ENCODE peak calls at places on chromosomes 2 and 18, in five cellular contexts. I is neural crest cell, N is lower lobe of right lung, J is choroid plexus epithelial cell, W is heart right ventricle. X is an unnamed sample.

GRCh38 chr18:59460060-59460395 is 101.0 kb upstream of the LMAN1 start:
- DNase-seq in I (no peak), N (no peak), J (peak; percentile 43), W (no peak), X (no peak)

GRCh38 chr18:55856191-55856590 is 268.2 kb upstream of the TCF4 start:
- DNase-seq in I (no peak), N (no peak), J (peak; percentile 59), W (no peak), X (no peak)

GRCh38 chr18:45997689-45998088 is 30.6 kb upstream of the EPG5 start:
- DNase-seq in I (no peak), N (no peak), J (no peak), W (no peak), X (no peak)

GRCh38 chr2:204808494-204808893 is 263.2 kb downstream of the PARD3B start:
- DNase-seq in I (no peak), N (no peak), J (no peak), W (no peak), X (no peak)

GRCh38 chr18:72652990-72653593 is 109.0 kb upstream of the CBLN2 start:
- DNase-seq in I (peak; percentile 59), N (no peak), J (peak; percentile 65), W (no peak), X (no peak)

GRCh38 chr2:100739735-100740432 is 80.1 kb upstream of the NPAS2 start:
- DNase-seq in I (no peak), N (no peak), J (no peak), W (no peak), X (no peak)

GRCh38 chr2:86520153-86520552 is 43.1 kb downstream of the CHMP3 start:
- DNase-seq in I (no peak), N (no peak), J (no peak), W (no peak), X (no peak)

GRCh38 chr2:219245148-219245898 is at the start of the genes GLB1L and STK16:
- DNase-seq in I (peak; percentile 91), N (peak; percentile 97), J (peak; percentile 95), W (peak; percentile 95), X (peak; percentile 84)

GRCh38 chr2:77127345-77127744 is 394.8 kb downstream of the LRRTM4 start:
- DNase-seq in I (no peak), N (no peak), J (no peak), W (no peak), X (no peak)

GRCh38 chr2:166293984-166294383 is 81.8 kb downstream of the SCN9A start:
- DNase-seq in I (no peak), N (no peak), J (no peak), W (no peak), X (no peak)

GRCh38 chr2:7037340-7038333 is 120.4 kb downstream of the RNF144A start:
- DNase-seq in I (peak; percentile 71), N (peak; percentile 76), J (peak; percentile 89), W (no peak), X (no peak)

GRCh38 chr18:55390898-55391297 is 197.1 kb downstream of the TCF4 start:
- DNase-seq in I (no peak), N (no peak), J (no peak), W (no peak), X (no peak)

GRCh38 chr2:108922141-108922915 is 66.7 kb downstream of the EDAR start:
- DNase-seq in I (no peak), N (no peak), J (no peak), W (no peak), X (no peak)

GRCh38 chr2:212902421-212902820 is 249.0 kb downstream of the IKZF2 start:
- DNase-seq in I (no peak), N (no peak), J (no peak), W (no peak), X (no peak)

GRCh38 chr18:74916773-74917393 is 292.1 kb downstream of the PTGR3 start:
- DNase-seq in I (no peak), N (no peak), J (no peak), W (no peak), X (no peak)

GRCh38 chr2:234974501-234975385 is 22.9 kb downstream of the SH3BP4 start:
- DNase-seq in I (no peak), N (no peak), J (peak; percentile 81), W (no peak), X (no peak)

GRCh38 chr18:14174706-14175085 is 42.5 kb upstream of the ZNF519 start:
- DNase-seq in I (no peak), N (peak; percentile 43), J (no peak), W (no peak), X (no peak)

GRCh38 chr2:197806317-197806633 is 1.9 kb downstream of the PLCL1 start:
- DNase-seq in I (no peak), N (no peak), J (peak; percentile 6), W (no peak), X (no peak)

GRCh38 chr2:238895901-238896600 is 48.2 kb downstream of the TWIST2 start:
- DNase-seq in I (peak; percentile 32), N (no peak), J (peak; percentile 78), W (peak; percentile 41), X (no peak)

GRCh38 chr18:58088723-58089074 is 44.7 kb downstream of the NEDD4L start:
- DNase-seq in I (no peak), N (no peak), J (no peak), W (no peak), X (no peak)

GRCh38 chr2:175829741-175830140 is 172.3 kb downstream of the LNPK start:
- DNase-seq in I (no peak), N (no peak), J (no peak), W (no peak), X (no peak)

GRCh38 chr2:35082072-35082471 is 1273.5 kb upstream of the CRIM1 start:
- DNase-seq in I (no peak), N (no peak), J (no peak), W (no peak), X (no peak)

GRCh38 chr2:179235463-179236108 is 29.0 kb downstream of the SESTD1 start:
- DNase-seq in I (no peak), N (no peak), J (peak; percentile 73), W (no peak), X (no peak)

GRCh38 chr2:88115825-88116518 is 11.9 kb downstream of the FABP1 start:
- DNase-seq in I (no peak), N (no peak), J (no peak), W (no peak), X (no peak)

GRCh38 chr18:44465337-44465736 is 215.4 kb upstream of the SETBP1 start:
- DNase-seq in I (no peak), N (no peak), J (no peak), W (no peak), X (no peak)

GRCh38 chr2:30348825-30349224 is 98.2 kb upstream of the LCLAT1 start:
- DNase-seq in I (no peak), N (no peak), J (no peak), W (no peak), X (no peak)

GRCh38 chr2:66872056-66872821 is 437.3 kb downstream of the MEIS1 start:
- DNase-seq in I (no peak), N (no peak), J (peak; percentile 77), W (no peak), X (no peak)

GRCh38 chr2:81495556-81495955 is 1191.0 kb upstream of the LRRTM1 start:
- DNase-seq in I (no peak), N (no peak), J (no peak), W (no peak), X (no peak)

DNA sequence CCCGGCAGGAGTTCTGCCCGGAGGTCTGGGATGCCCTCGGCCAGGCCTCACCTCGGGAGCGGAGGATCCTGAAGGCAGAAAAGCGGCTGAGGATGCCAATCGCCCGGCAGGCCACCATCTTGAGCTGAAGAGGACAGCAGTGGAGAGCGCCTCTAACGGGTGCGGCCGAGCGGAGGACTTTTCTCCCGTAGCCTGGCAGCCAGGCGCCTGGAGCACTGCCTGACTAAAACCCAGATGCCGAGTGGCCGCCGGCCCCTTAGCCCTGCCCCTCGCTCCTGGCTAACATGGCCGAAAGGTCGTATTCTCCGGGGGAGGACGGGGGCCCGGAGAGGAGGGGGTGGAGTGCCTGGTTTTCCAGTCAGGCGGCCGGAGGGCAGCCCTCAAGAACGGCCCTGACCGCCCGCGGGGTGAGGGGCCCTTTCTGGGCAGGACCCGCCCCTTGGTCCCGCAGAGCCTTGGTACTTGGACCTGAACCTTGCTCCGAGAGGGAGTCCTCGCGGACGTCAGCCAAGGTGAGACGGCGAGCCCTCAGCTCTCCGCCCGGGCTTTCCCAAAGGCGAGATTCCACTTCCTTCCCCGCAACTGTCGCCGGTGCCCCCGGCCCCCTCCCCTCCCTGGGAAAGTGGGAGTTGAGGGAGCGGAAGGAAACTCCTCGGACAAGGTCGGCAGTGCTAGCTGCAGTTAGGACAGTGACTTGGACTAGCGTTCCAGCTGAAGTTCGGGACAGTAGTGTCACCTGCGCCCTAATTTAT is at the start of the genes HADHA and HADHB:
- DNase-seq in I (peak; percentile 90), N (peak; percentile 94), J (peak; percentile 92), W (peak; percentile 90), X (peak; percentile 46)
- TF ChIP-seq CTCF in I (peak; percentile 43), N (peak; percentile 39), J (peak; percentile 49), W (no peak), X (no peak)

GRCh38 chr2:217652761-217653160 is 350.0 kb downstream of the TNS1 start:
- DNase-seq in I (no peak), N (no peak), J (no peak), W (no peak), X (no peak)

GRCh38 chr2:217650716-217651360 is 352.0 kb downstream of the TNS1 start:
- DNase-seq in I (peak; percentile 44), N (no peak), J (peak; percentile 86), W (peak; percentile 65), X (no peak)

GRCh38 chr2:217654173-217654572 is 348.6 kb downstream of the TNS1 start:
- DNase-seq in I (no peak), N (no peak), J (no peak), W (no peak), X (no peak)

GRCh38 chr2:217655656-217656055 is 347.1 kb downstream of the TNS1 start:
- DNase-seq in I (no peak), N (no peak), J (no peak), W (no peak), X (no peak)

DNA sequence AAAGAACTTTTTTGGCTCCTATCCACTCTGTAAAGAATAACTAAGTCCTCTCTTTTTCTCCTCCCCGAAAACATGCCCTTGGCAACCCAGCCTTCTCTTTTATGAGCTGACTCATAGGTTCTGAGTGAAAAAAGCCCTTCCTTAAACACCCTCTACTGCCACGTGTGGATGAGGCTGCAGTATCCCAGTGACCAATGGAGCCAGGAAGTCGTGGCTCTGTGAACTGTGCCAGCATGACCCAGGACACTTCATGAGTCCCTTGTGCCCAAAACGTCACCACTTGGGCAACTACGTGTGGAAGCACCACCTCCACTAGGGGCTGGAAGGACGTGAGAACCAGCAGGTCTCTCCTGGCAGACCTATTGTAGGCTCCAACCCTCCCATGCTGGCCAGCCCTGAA is 349.6 kb downstream of the TNS1 start:
- DNase-seq in I (no peak), N (peak; percentile 61), J (peak; percentile 85), W (no peak), X (peak; percentile 38)
- TF ChIP-seq CTCF in I (no peak), N (no peak), J (peak; percentile 22), W (no peak), X (no peak)

GRCh38 chr18:7980136-7980535 is 413.0 kb downstream of the PTPRM start:
- DNase-seq in I (no peak), N (no peak), J (no peak), W (no peak), X (no peak)
- TF ChIP-seq CTCF in I (peak; percentile 32), N (peak; percentile 12), J (no peak), W (no peak), X (no peak)

DNA sequence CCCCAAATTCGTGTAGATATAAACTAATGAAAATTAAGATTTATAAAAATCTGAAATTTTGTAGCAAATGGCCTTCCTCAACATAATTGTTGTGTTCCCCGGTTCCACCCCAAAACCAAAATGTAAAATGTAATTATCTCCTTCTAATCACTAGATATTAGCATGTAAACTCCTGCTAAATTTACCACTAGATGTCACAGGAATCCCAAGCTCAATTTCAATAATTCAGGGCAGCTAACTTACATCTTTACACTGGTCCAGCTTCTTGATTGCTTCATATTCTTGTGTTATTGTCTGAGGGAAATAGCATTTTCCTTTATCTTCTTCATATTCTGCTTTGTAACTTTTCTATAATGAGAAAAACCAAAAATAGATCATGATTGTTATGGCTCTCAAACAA is 42.7 kb downstream of the NEB start:
- DNase-seq in I (no peak), N (no peak), J (no peak), W (no peak), X (no peak)
- TF ChIP-seq CTCF in I (no peak), N (no peak), J (no peak), W (no peak), X (no peak)